ENCODE peak calls at places on chromosomes 2 and 18, in five cellular contexts. One of them, this sample, is unnamed.

GRCh38 chr2:75548036-75548573 is 12.6 kb downstream of the EVA1A start:
- DNase-seq in CD8-positive, alpha-beta memory T cell: no peak
- DNase-seq in anterior cingulate cortex: no peak
- DNase-seq in GM06990: no peak
- DNase-seq in DMS153: peak
- DNase-seq in this sample: no peak

GRCh38 chr2:177617849-177618248 is 225.3 kb downstream of the AGPS start:
- DNase-seq in DMS153: no peak
- DNase-seq in CD8-positive, alpha-beta memory T cell: no peak
- DNase-seq in GM06990: no peak
- DNase-seq in anterior cingulate cortex: no peak
- DNase-seq in this sample: no peak

GRCh38 chr2:69667805-69668382 is 24.4 kb upstream of the AAK1 start:
- DNase-seq in DMS153: no peak
- DNase-seq in CD8-positive, alpha-beta memory T cell: no peak
- DNase-seq in anterior cingulate cortex: no peak
- DNase-seq in GM06990: no peak
- DNase-seq in this sample: peak

GRCh38 chr2:18630941-18631340 is 41.6 kb upstream of the NT5C1B start:
- DNase-seq in DMS153: no peak
- DNase-seq in anterior cingulate cortex: no peak
- DNase-seq in GM06990: no peak
- DNase-seq in CD8-positive, alpha-beta memory T cell: no peak
- DNase-seq in this sample: peak

GRCh38 chr2:858646-859045 is 92.0 kb upstream of the SNTG2 start:
- DNase-seq in DMS153: no peak
- DNase-seq in CD8-positive, alpha-beta memory T cell: no peak
- DNase-seq in anterior cingulate cortex: no peak
- DNase-seq in GM06990: no peak
- DNase-seq in this sample: no peak

GRCh38 chr2:224847961-224848850 is 132.0 kb upstream of the CCDC195 start:
- DNase-seq in CD8-positive, alpha-beta memory T cell: no peak
- DNase-seq in GM06990: no peak
- DNase-seq in DMS153: peak
- DNase-seq in anterior cingulate cortex: no peak
- DNase-seq in this sample: peak

GRCh38 chr2:221097568-221097915 is 474.6 kb downstream of the EPHA4 start:
- DNase-seq in GM06990: no peak
- DNase-seq in DMS153: no peak
- DNase-seq in anterior cingulate cortex: no peak
- DNase-seq in CD8-positive, alpha-beta memory T cell: no peak
- DNase-seq in this sample: peak

GRCh38 chr2:240964854-240965295 is 33.5 kb upstream of the SNED1 start:
- DNase-seq in CD8-positive, alpha-beta memory T cell: peak
- DNase-seq in DMS153: no peak
- DNase-seq in anterior cingulate cortex: no peak
- DNase-seq in GM06990: no peak
- DNase-seq in this sample: no peak

GRCh38 chr18:62788891-62789290 is 73.5 kb downstream of the PHLPP1 start:
- DNase-seq in CD8-positive, alpha-beta memory T cell: no peak
- DNase-seq in GM06990: no peak
- DNase-seq in DMS153: peak
- DNase-seq in anterior cingulate cortex: no peak
- DNase-seq in this sample: no peak

GRCh38 chr2:130894326-130894942 is 57.7 kb downstream of the ARHGEF4 start:
- DNase-seq in CD8-positive, alpha-beta memory T cell: no peak
- DNase-seq in GM06990: no peak
- DNase-seq in DMS153: no peak
- DNase-seq in anterior cingulate cortex: no peak
- DNase-seq in this sample: peak

GRCh38 chr2:236616031-236616430 is 46.4 kb downstream of the ACKR3 start:
- DNase-seq in GM06990: no peak
- DNase-seq in CD8-positive, alpha-beta memory T cell: no peak
- DNase-seq in anterior cingulate cortex: no peak
- DNase-seq in DMS153: no peak
- DNase-seq in this sample: no peak

GRCh38 chr2:176758426-176758825 is 454.2 kb upstream of the HNRNPA3 start:
- DNase-seq in GM06990: no peak
- DNase-seq in DMS153: no peak
- DNase-seq in anterior cingulate cortex: no peak
- DNase-seq in CD8-positive, alpha-beta memory T cell: no peak
- DNase-seq in this sample: no peak

GRCh38 chr2:102765061-102765460 is 3.2 kb downstream of the TMEM182 start:
- DNase-seq in GM06990: no peak
- DNase-seq in CD8-positive, alpha-beta memory T cell: no peak
- DNase-seq in anterior cingulate cortex: no peak
- DNase-seq in DMS153: no peak
- DNase-seq in this sample: no peak

GRCh38 chr18:2186967-2187366 is 384.3 kb downstream of the METTL4 start:
- DNase-seq in DMS153: no peak
- DNase-seq in anterior cingulate cortex: no peak
- DNase-seq in CD8-positive, alpha-beta memory T cell: no peak
- DNase-seq in GM06990: no peak
- DNase-seq in this sample: no peak

GRCh38 chr18:50751490-50751889 is 68.3 kb downstream of the MRO start:
- DNase-seq in CD8-positive, alpha-beta memory T cell: no peak
- DNase-seq in GM06990: no peak
- DNase-seq in anterior cingulate cortex: no peak
- DNase-seq in DMS153: no peak
- DNase-seq in this sample: no peak

GRCh38 chr2:203786912-203787311 is 80.5 kb downstream of the CD28 start:
- DNase-seq in DMS153: peak
- DNase-seq in anterior cingulate cortex: no peak
- DNase-seq in GM06990: no peak
- DNase-seq in CD8-positive, alpha-beta memory T cell: no peak
- DNase-seq in this sample: no peak

GRCh38 chr2:160245614-160246156 is 45.6 kb upstream of the ITGB6 start:
- DNase-seq in anterior cingulate cortex: no peak
- DNase-seq in GM06990: no peak
- DNase-seq in DMS153: no peak
- DNase-seq in CD8-positive, alpha-beta memory T cell: no peak
- DNase-seq in this sample: no peak

GRCh38 chr2:66113116-66113515 is 321.8 kb upstream of the MEIS1 start:
- DNase-seq in DMS153: no peak
- DNase-seq in GM06990: no peak
- DNase-seq in CD8-positive, alpha-beta memory T cell: no peak
- DNase-seq in anterior cingulate cortex: no peak
- DNase-seq in this sample: no peak

GRCh38 chr18:75252136-75252535 is 41.5 kb downstream of the TSHZ1 start:
- DNase-seq in GM06990: no peak
- DNase-seq in CD8-positive, alpha-beta memory T cell: no peak
- DNase-seq in anterior cingulate cortex: no peak
- DNase-seq in DMS153: no peak
- DNase-seq in this sample: no peak

GRCh38 chr2:55157474-55157884 is 74.6 kb downstream of the CLHC1 start:
- DNase-seq in anterior cingulate cortex: no peak
- DNase-seq in GM06990: peak
- DNase-seq in CD8-positive, alpha-beta memory T cell: no peak
- DNase-seq in DMS153: peak
- DNase-seq in this sample: peak

GRCh38 chr2:158060862-158061435 is 40.7 kb upstream of the UPP2 start:
- DNase-seq in GM06990: no peak
- DNase-seq in anterior cingulate cortex: no peak
- DNase-seq in DMS153: no peak
- DNase-seq in CD8-positive, alpha-beta memory T cell: no peak
- DNase-seq in this sample: no peak

GRCh38 chr18:54923339-54923956 is 35.8 kb downstream of the CCDC68 start:
- DNase-seq in CD8-positive, alpha-beta memory T cell: no peak
- DNase-seq in DMS153: no peak
- DNase-seq in GM06990: no peak
- DNase-seq in anterior cingulate cortex: no peak
- DNase-seq in this sample: no peak

GRCh38 chr2:179129574-179130238 is 79.8 kb upstream of the CCDC141 start:
- DNase-seq in GM06990: no peak
- DNase-seq in CD8-positive, alpha-beta memory T cell: no peak
- DNase-seq in anterior cingulate cortex: no peak
- DNase-seq in DMS153: no peak
- DNase-seq in this sample: no peak

GRCh38 chr2:164023896-164024295 is 288.1 kb upstream of the FIGN start:
- DNase-seq in CD8-positive, alpha-beta memory T cell: no peak
- DNase-seq in anterior cingulate cortex: no peak
- DNase-seq in DMS153: no peak
- DNase-seq in GM06990: no peak
- DNase-seq in this sample: no peak

GRCh38 chr18:13372405-13372995 is 153.9 kb downstream of the LDLRAD4 start:
- DNase-seq in anterior cingulate cortex: no peak
- DNase-seq in CD8-positive, alpha-beta memory T cell: no peak
- DNase-seq in DMS153: no peak
- DNase-seq in GM06990: no peak
- DNase-seq in this sample: no peak

GRCh38 chr2:30346475-30347169 is 100.4 kb upstream of the LCLAT1 start:
- DNase-seq in DMS153: no peak
- DNase-seq in GM06990: no peak
- DNase-seq in CD8-positive, alpha-beta memory T cell: no peak
- DNase-seq in anterior cingulate cortex: no peak
- DNase-seq in this sample: no peak

GRCh38 chr18:12518326-12518725 is 110.6 kb downstream of the PRELID3A start:
- DNase-seq in anterior cingulate cortex: no peak
- DNase-seq in DMS153: no peak
- DNase-seq in GM06990: no peak
- DNase-seq in CD8-positive, alpha-beta memory T cell: no peak
- DNase-seq in this sample: no peak

GRCh38 chr18:9943311-9943710 is 29.5 kb downstream of the VAPA start:
- DNase-seq in GM06990: no peak
- DNase-seq in anterior cingulate cortex: no peak
- DNase-seq in DMS153: peak
- DNase-seq in CD8-positive, alpha-beta memory T cell: no peak
- DNase-seq in this sample: no peak

GRCh38 chr2:58186501-58186900 is 54.6 kb downstream of the FANCL start:
- DNase-seq in anterior cingulate cortex: no peak
- DNase-seq in DMS153: no peak
- DNase-seq in CD8-positive, alpha-beta memory T cell: no peak
- DNase-seq in GM06990: no peak
- DNase-seq in this sample: no peak

GRCh38 chr18:55124078-55124477 is 164.8 kb upstream of the CCDC68 start:
- DNase-seq in anterior cingulate cortex: no peak
- DNase-seq in GM06990: no peak
- DNase-seq in DMS153: no peak
- DNase-seq in CD8-positive, alpha-beta memory T cell: no peak
- DNase-seq in this sample: no peak

GRCh38 chr2:145740302-145740701 is 1220.4 kb upstream of the ZEB2 start:
- DNase-seq in GM06990: no peak
- DNase-seq in anterior cingulate cortex: no peak
- DNase-seq in DMS153: no peak
- DNase-seq in CD8-positive, alpha-beta memory T cell: no peak
- DNase-seq in this sample: peak

GRCh38 chr2:175633227-175633626 is 368.8 kb downstream of the LNPK start:
- DNase-seq in CD8-positive, alpha-beta memory T cell: no peak
- DNase-seq in anterior cingulate cortex: no peak
- DNase-seq in GM06990: no peak
- DNase-seq in DMS153: peak
- DNase-seq in this sample: no peak

GRCh38 chr2:231250146-231250545 is 51.7 kb downstream of the ARMC9 start:
- DNase-seq in CD8-positive, alpha-beta memory T cell: no peak
- DNase-seq in GM06990: no peak
- DNase-seq in DMS153: no peak
- DNase-seq in anterior cingulate cortex: no peak
- DNase-seq in this sample: peak

GRCh38 chr2:219453691-219454131 is 19.1 kb downstream of the SPEG start:
- DNase-seq in anterior cingulate cortex: no peak
- DNase-seq in GM06990: no peak
- DNase-seq in CD8-positive, alpha-beta memory T cell: no peak
- DNase-seq in DMS153: no peak
- DNase-seq in this sample: peak

GRCh38 chr2:241816431-241817121 is 7.6 kb downstream of the NEU4 start:
- DNase-seq in GM06990: no peak
- DNase-seq in CD8-positive, alpha-beta memory T cell: no peak
- DNase-seq in DMS153: no peak
- DNase-seq in anterior cingulate cortex: no peak
- DNase-seq in this sample: no peak